ENCODE peak calls at places on chromosomes 7 and 10, in four cellular contexts. Z is K562, R is psoas muscle, S is right lobe of liver. H is an unnamed sample.
A peak's percentile ranks its signal among the peaks of the same experiment; 100 is the strongest.

GRCh38 chr7:90824386-90825307 is 228.5 kb downstream of the CDK14 start:
- DNase-seq in S (no peak), Z (no peak), R (no peak), H (no peak)

GRCh38 chr7:123752534-123752933 is 3.7 kb upstream of the WASL start:
- DNase-seq in R (no peak), S (no peak), Z (no peak), H (no peak)

GRCh38 chr7:856444-857095 is 19.8 kb upstream of the GET4 start:
- DNase-seq in Z (no peak), S (no peak), R (no peak), H (no peak)

GRCh38 chr10:121165276-121165675 is 314.1 kb downstream of the WDR11 start:
- DNase-seq in Z (no peak), S (no peak), R (no peak), H (no peak)

GRCh38 chr7:40329601-40330153 is 194.9 kb downstream of the SUGCT start:
- DNase-seq in S (no peak), Z (peak; percentile 32), R (no peak), H (no peak)

GRCh38 chr10:10922062-10922461 is 95.6 kb upstream of the CELF2 start:
- DNase-seq in R (no peak), Z (no peak), S (no peak), H (no peak)

GRCh38 chr10:96850825-96851224 is 18.7 kb downstream of the LCOR start:
- DNase-seq in R (no peak), Z (no peak), S (no peak), H (no peak)

GRCh38 chr10:85646312-85646711 is 720.3 kb downstream of the GRID1 start:
- DNase-seq in R (no peak), Z (no peak), S (no peak), H (no peak)

GRCh38 chr10:78559514-78560392 is 509.0 kb upstream of the ZMIZ1 start:
- DNase-seq in R (no peak), Z (no peak), S (no peak), H (no peak)

GRCh38 chr7:47088329-47089067 is 493.4 kb downstream of the TNS3 start:
- DNase-seq in S (no peak), Z (peak; percentile 66), R (peak; percentile 54), H (peak; percentile 49)

GRCh38 chr7:43591551-43592180 is 8.8 kb downstream of the STK17A start:
- DNase-seq in Z (no peak), R (no peak), S (no peak), H (no peak)

GRCh38 chr7:33973235-33974015 is 68.1 kb downstream of the BMPER start:
- DNase-seq in S (no peak), Z (no peak), R (no peak), H (no peak)

GRCh38 chr7:2016021-2016631 is 216.6 kb downstream of the MAD1L1 start:
- DNase-seq in Z (no peak), R (peak; percentile 13), S (peak; percentile 45), H (no peak)

GRCh38 chr10:10589540-10589939 is 428.1 kb upstream of the CELF2 start:
- DNase-seq in R (no peak), Z (no peak), S (no peak), H (no peak)

GRCh38 chr10:34629120-34629519 is 186.0 kb downstream of the PARD3 start:
- DNase-seq in R (no peak), S (no peak), Z (no peak), H (no peak)

GRCh38 chr7:82481499-82482097 is 38.0 kb upstream of the CACNA2D1 start:
- DNase-seq in Z (no peak), S (no peak), R (no peak), H (no peak)

GRCh38 chr10:115624448-115624847 is 531.3 kb downstream of the ATRNL1 start:
- DNase-seq in Z (no peak), S (no peak), R (no peak), H (no peak)

GRCh38 chr10:3774018-3774813 is 10.8 kb downstream of the KLF6 start:
- DNase-seq in S (no peak), Z (no peak), R (no peak), H (no peak)

GRCh38 chr10:2543142-2543886 is 524.0 kb upstream of the PFKP start:
- DNase-seq in S (no peak), Z (no peak), R (no peak), H (no peak)

GRCh38 chr10:131573256-131574215 is 262.0 kb upstream of the TCERG1L start:
- DNase-seq in Z (no peak), R (no peak), S (no peak), H (no peak)

GRCh38 chr7:136687693-136688322 is 180.6 kb upstream of the CHRM2 start:
- DNase-seq in R (no peak), S (no peak), Z (peak; percentile 53), H (no peak)

GRCh38 chr10:110820321-110820814 is 51.4 kb upstream of the PDCD4 start:
- DNase-seq in S (no peak), Z (no peak), R (peak; percentile 40), H (peak; percentile 79)

GRCh38 chr7:117269895-117270294 is 53.0 kb downstream of the WNT2 start:
- DNase-seq in Z (no peak), R (no peak), S (no peak), H (no peak)

GRCh38 chr10:132967540-132967939 is 25.2 kb upstream of the CFAP46 start:
- DNase-seq in R (no peak), Z (no peak), S (peak; percentile 50), H (no peak)

GRCh38 chr10:5666324-5667220 is at the start of gene ASB13:
- DNase-seq in S (peak; percentile 89), R (peak; percentile 81), Z (peak; percentile 84), H (peak; percentile 52)

GRCh38 chr7:39554583-39555140 is 11.5 kb upstream of the YAE1 start:
- DNase-seq in S (no peak), R (no peak), Z (no peak), H (peak; percentile 5)

GRCh38 chr10:48926255-48926654 is 13.4 kb downstream of the LRRC18 start:
- DNase-seq in R (no peak), Z (no peak), S (no peak), H (no peak)

GRCh38 chr10:78600121-78600665 is 468.6 kb upstream of the ZMIZ1 start:
- DNase-seq in R (no peak), S (no peak), Z (no peak), H (no peak)

GRCh38 chr7:140640060-140640611 is 477 bp downstream of the DENND2A start:
- DNase-seq in S (peak; percentile 62), R (peak; percentile 57), Z (no peak), H (no peak)

GRCh38 chr10:92681306-92681823 is 8.4 kb upstream of the HHEX start:
- DNase-seq in Z (no peak), R (no peak), S (no peak), H (no peak)

GRCh38 chr10:80200259-80200658 is 5.1 kb downstream of the ANXA11 start:
- DNase-seq in Z (no peak), S (no peak), R (no peak), H (no peak)

DNA sequence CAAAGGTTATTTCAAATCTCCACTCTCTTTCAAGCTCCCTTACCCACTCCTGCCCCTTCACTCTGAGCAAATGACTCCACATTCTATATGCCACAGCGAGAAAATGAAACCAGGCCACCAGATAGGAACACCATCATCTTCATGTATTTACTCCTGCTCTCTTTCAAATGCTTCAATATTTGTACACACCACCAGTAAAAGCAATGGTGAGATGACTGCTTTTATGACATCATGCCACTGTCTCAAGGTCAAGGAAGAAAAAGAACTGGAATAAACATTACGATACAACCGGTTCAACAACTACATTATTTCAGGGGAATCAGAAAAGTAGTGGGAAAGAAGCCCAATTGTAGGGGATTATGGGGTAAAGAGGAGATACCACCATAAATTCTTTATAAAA is 32.7 kb downstream of the PUS7 start:
- DNase-seq in R (no peak), Z (no peak), S (no peak), H (no peak)
- H3K36me3 ChIP-seq in R (peaks cover 52% of the 10 kb centered on the region), Z (peaks cover 79% of the 10 kb centered on the region), S (no peaks in the 10 kb centered on the region), H (no peaks in the 10 kb centered on the region)

DNA sequence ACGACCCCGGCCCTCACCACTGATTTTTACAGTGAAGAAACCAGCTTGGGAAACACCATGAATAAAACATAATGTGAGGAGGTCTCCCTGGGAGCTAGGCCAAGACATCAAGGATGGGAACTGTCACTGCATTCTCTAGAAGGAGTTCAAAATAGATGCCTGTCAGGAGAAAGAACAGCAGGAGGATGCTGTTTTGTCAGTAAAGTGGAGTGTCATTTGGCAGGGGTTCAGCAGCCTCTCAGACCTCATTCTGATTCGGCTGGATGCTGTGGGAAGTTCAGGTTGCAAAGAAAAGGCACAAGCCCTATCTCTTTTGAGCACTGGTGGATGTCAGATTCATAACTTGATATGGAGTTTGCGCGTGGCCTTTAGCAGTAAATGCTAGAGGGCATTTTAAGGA is 360.2 kb upstream of the C7orf33 start:
- DNase-seq in R (no peak), S (no peak), Z (no peak), H (no peak)
- H3K27ac ChIP-seq in R (no peak overlapping the region), S (no peak overlapping the region), Z (no peak overlapping the region), H (no peak overlapping the region)

GRCh38 chr10:67912330-67912946 is 28.0 kb downstream of the SIRT1 start:
- DNase-seq in R (no peak), Z (no peak), S (no peak), H (no peak)

GRCh38 chr10:67914777-67915340 is 30.4 kb downstream of the SIRT1 start:
- DNase-seq in Z (no peak), S (no peak), R (no peak), H (no peak)

GRCh38 chr10:67917683-67918082 is 33.2 kb downstream of the SIRT1 start:
- DNase-seq in S (no peak), Z (no peak), R (no peak), H (no peak)

GRCh38 chr10:67921065-67921464 is 36.6 kb downstream of the SIRT1 start:
- DNase-seq in Z (no peak), R (no peak), S (no peak), H (no peak)

DNA sequence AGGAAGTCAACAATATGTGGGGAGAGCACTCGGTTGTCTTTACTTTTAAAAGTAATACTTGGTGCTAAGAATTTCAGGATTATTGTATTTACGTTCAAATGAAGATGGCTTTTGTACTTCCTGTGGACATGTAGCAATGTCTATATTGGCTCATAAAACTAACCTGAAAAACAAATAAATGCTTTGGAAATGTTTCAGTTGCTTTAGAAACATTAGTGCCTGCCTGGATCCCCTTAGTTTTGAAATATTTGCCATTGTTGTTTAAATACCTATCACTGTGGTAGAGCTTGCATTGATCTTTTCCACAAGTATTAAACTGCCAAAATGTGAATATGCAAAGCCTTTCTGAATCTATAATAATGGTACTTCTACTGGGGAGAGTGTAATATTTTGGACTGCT is 32.7 kb downstream of the SIRT1 start:
- DNase-seq in R (no peak), S (no peak), Z (no peak), H (no peak)
- H3K36me3 ChIP-seq in R (peaks cover 90% of the 10 kb centered on the region), S (peaks cover 13% of the 10 kb centered on the region), Z (peaks cover 67% of the 10 kb centered on the region), H (no peaks in the 10 kb centered on the region)

GRCh38 chr10:100911472-100911871 is 1.3 kb upstream of the SLF2 start:
- DNase-seq in Z (no peak), S (no peak), R (no peak), H (no peak)

GRCh38 chr10:100917071-100917470 is 4.3 kb downstream of the SLF2 start:
- DNase-seq in S (no peak), R (no peak), Z (no peak), H (no peak)

GRCh38 chr10:100912609-100913469 is at the start of gene SLF2:
- DNase-seq in Z (peak; percentile 95), R (peak; percentile 97), S (peak; percentile 98), H (peak; percentile 99)

GRCh38 chr10:100912013-100912608 is 652 bp upstream of the SLF2 start:
- DNase-seq in Z (peak; percentile 24), S (no peak), R (no peak), H (no peak)

GRCh38 chr10:100913470-100913865 is 705 bp downstream of the SLF2 start:
- DNase-seq in S (no peak), Z (no peak), R (no peak), H (no peak)
- H3K27ac ChIP-seq in S (peak overlapping the region; percentile 79), Z (no peak overlapping the region), R (peak overlapping the region; percentile 87), H (peak overlapping the region; percentile 90)

GRCh38 chr7:157416011-157416410 is 79.2 kb downstream of the DNAJB6 start:
- DNase-seq in S (no peak), R (no peak), Z (no peak), H (no peak)
- H3K36me3 ChIP-seq in S (no peaks in the 10 kb centered on the region), R (peaks cover 85% of the 10 kb centered on the region), Z (peaks cover 42% of the 10 kb centered on the region), H (no peaks in the 10 kb centered on the region)